ENCODE peak calls at places on chromosomes 16 and 17, in five cellular contexts. H is DMS153, C is C1 segment of cervical spinal cord, D is BE2C, R is RPMI8226. M is an unnamed sample.

GRCh38 chr16:85332175-85332574 is 219.9 kb upstream of the CIBAR2 start:
- DNase-seq in H (no peak), C (no peak), D (no peak), R (no peak), M (no peak)

GRCh38 chr16:88287219-88287618 is 95.5 kb upstream of the ZNF469 start:
- DNase-seq in H (no peak), C (no peak), D (no peak), R (peak; percentile 27), M (no peak)

GRCh38 chr16:29745853-29746345 is at the start of gene C16orf54:
- DNase-seq in H (no peak), C (peak; percentile 24), D (no peak), R (peak; percentile 80), M (peak; percentile 38)

GRCh38 chr17:78781339-78782304 is at the start of gene CYTH1:
- DNase-seq in H (no peak), C (peak; percentile 26), D (peak; percentile 61), R (peak; percentile 67), M (peak; percentile 30)

GRCh38 chr17:45953561-45953960 is 45.5 kb upstream of the STH start:
- DNase-seq in H (no peak), C (no peak), D (no peak), R (no peak), M (no peak)

GRCh38 chr16:51012396-51012795 is 138.7 kb downstream of the SALL1 start:
- DNase-seq in H (no peak), C (no peak), D (no peak), R (no peak), M (no peak)

GRCh38 chr16:69691980-69692911 is 34.1 kb downstream of the NQO1 start:
- DNase-seq in H (no peak), C (no peak), D (no peak), R (no peak), M (no peak)

GRCh38 chr17:82966415-82966814 is 113.0 kb upstream of the METRNL start:
- DNase-seq in H (no peak), C (no peak), D (no peak), R (no peak), M (no peak)

GRCh38 chr17:48603959-48604769 is 622 bp downstream of the HOXB6 start:
- DNase-seq in H (peak; percentile 24), C (no peak), D (no peak), R (no peak), M (no peak)

GRCh38 chr16:31402687-31403086 is 9.6 kb downstream of the ITGAD start:
- DNase-seq in H (no peak), C (no peak), D (no peak), R (no peak), M (no peak)

GRCh38 chr17:77847211-77848085 is 111.1 kb upstream of the TNRC6C start:
- DNase-seq in H (no peak), C (no peak), D (no peak), R (peak; percentile 43), M (no peak)

GRCh38 chr17:60391419-60392041 is 403 bp downstream of the USP32 start:
- DNase-seq in H (no peak), C (no peak), D (peak; percentile 81), R (no peak), M (peak; percentile 71)

GRCh38 chr16:29922326-29922725 is 3.7 kb downstream of the KCTD13 start:
- DNase-seq in H (no peak), C (no peak), D (no peak), R (no peak), M (no peak)

GRCh38 chr17:42023524-42024349 is 3.8 kb downstream of the NKIRAS2 start:
- DNase-seq in H (no peak), C (peak; percentile 25), D (no peak), R (no peak), M (no peak)

GRCh38 chr17:71667661-71668060 is 453.2 kb upstream of the SOX9 start:
- DNase-seq in H (no peak), C (no peak), D (no peak), R (no peak), M (no peak)

GRCh38 chr17:65739026-65739425 is 177.6 kb upstream of the AXIN2 start:
- DNase-seq in H (no peak), C (no peak), D (no peak), R (no peak), M (no peak)

GRCh38 chr17:72825218-72825617 is 267.3 kb downstream of the SLC39A11 start:
- DNase-seq in H (no peak), C (no peak), D (no peak), R (no peak), M (no peak)

GRCh38 chr16:29821663-29822115 is 1.4 kb downstream of the MVP start:
- DNase-seq in H (no peak), C (no peak), D (no peak), R (no peak), M (no peak)

GRCh38 chr17:81391964-81392908 is 3.0 kb upstream of the BAHCC1 start:
- DNase-seq in H (no peak), C (peak; percentile 57), D (no peak), R (no peak), M (no peak)

GRCh38 chr17:15350777-15351486 is 9.5 kb upstream of the TEKT3 start:
- DNase-seq in H (no peak), C (no peak), D (peak; percentile 46), R (no peak), M (no peak)

GRCh38 chr17:66355510-66355909 is 53.1 kb downstream of the PRKCA start:
- DNase-seq in H (no peak), C (no peak), D (no peak), R (no peak), M (no peak)

GRCh38 chr16:3735541-3735940 is 18.2 kb upstream of the TRAP1 start:
- DNase-seq in H (no peak), C (no peak), D (no peak), R (no peak), M (no peak)

GRCh38 chr17:51703364-51704341 is 443.3 kb downstream of the UTP18 start:
- DNase-seq in H (no peak), C (no peak), D (no peak), R (no peak), M (no peak)

GRCh38 chr17:17252149-17252810 is 15.3 kb upstream of the FLCN start:
- DNase-seq in H (no peak), C (no peak), D (no peak), R (no peak), M (no peak)

GRCh38 chr16:280552-280951 is at the start of gene ARHGDIG:
- DNase-seq in H (no peak), C (no peak), D (peak; percentile 32), R (no peak), M (no peak)

GRCh38 chr17:76887809-76888208 is 19.6 kb downstream of the MGAT5B start:
- DNase-seq in H (no peak), C (no peak), D (peak; percentile 33), R (peak; percentile 26), M (no peak)

GRCh38 chr16:53545433-53545832 is 42.4 kb upstream of the AKTIP start:
- DNase-seq in H (no peak), C (no peak), D (no peak), R (no peak), M (no peak)

GRCh38 chr16:47019563-47019962 is 46.1 kb upstream of the DNAJA2 start:
- DNase-seq in H (no peak), C (no peak), D (no peak), R (no peak), M (no peak)

M was measured in amygdala.